ENCODE peak calls at places on chromosomes 6 and 20, in seven cellular contexts. One of them, this sample, is unnamed.
A peak's percentile ranks its signal among the peaks of the same experiment; 100 is the strongest.

GRCh38 chr6:53464942-53465460 is 79.9 kb downstream of the GCLC start:
- DNase-seq in lung: peak; percentile 89
- DNase-seq in kidney tubule cell: peak; percentile 51
- DNase-seq in MCF 10A: peak; percentile 95
- DNase-seq in activated CD8-positive, alpha-beta memory T cell treated with anti-CD3 and anti-CD28 coated beads, Interleukin-2, amount 50 U/mL, for 48 hours: no peak
- DNase-seq in Kasumi-1: no peak
- DNase-seq in AML-193: peak; percentile 43
- DNase-seq in this sample: peak; percentile 94

GRCh38 chr20:38485041-38485440 is 12.4 kb downstream of the RALGAPB start:
- DNase-seq in lung: no peak
- DNase-seq in kidney tubule cell: no peak
- DNase-seq in MCF 10A: no peak
- DNase-seq in activated CD8-positive, alpha-beta memory T cell treated with anti-CD3 and anti-CD28 coated beads, Interleukin-2, amount 50 U/mL, for 48 hours: no peak
- DNase-seq in Kasumi-1: no peak
- DNase-seq in AML-193: no peak
- DNase-seq in this sample: no peak

GRCh38 chr6:72425003-72425681 is 196.7 kb upstream of the KCNQ5 start:
- DNase-seq in lung: no peak
- DNase-seq in kidney tubule cell: no peak
- DNase-seq in MCF 10A: no peak
- DNase-seq in activated CD8-positive, alpha-beta memory T cell treated with anti-CD3 and anti-CD28 coated beads, Interleukin-2, amount 50 U/mL, for 48 hours: no peak
- DNase-seq in Kasumi-1: no peak
- DNase-seq in AML-193: no peak
- DNase-seq in this sample: no peak

GRCh38 chr6:87756858-87757257 is 54.8 kb upstream of the AKIRIN2 start:
- DNase-seq in lung: peak; percentile 48
- DNase-seq in kidney tubule cell: peak; percentile 71
- DNase-seq in MCF 10A: peak; percentile 73
- DNase-seq in activated CD8-positive, alpha-beta memory T cell treated with anti-CD3 and anti-CD28 coated beads, Interleukin-2, amount 50 U/mL, for 48 hours: peak; percentile 63
- DNase-seq in Kasumi-1: peak; percentile 95
- DNase-seq in AML-193: peak; percentile 100
- DNase-seq in this sample: no peak

GRCh38 chr6:160678744-160679401 is 14.8 kb upstream of the LPA start:
- DNase-seq in lung: no peak
- DNase-seq in kidney tubule cell: no peak
- DNase-seq in MCF 10A: no peak
- DNase-seq in activated CD8-positive, alpha-beta memory T cell treated with anti-CD3 and anti-CD28 coated beads, Interleukin-2, amount 50 U/mL, for 48 hours: no peak
- DNase-seq in Kasumi-1: no peak
- DNase-seq in AML-193: no peak
- DNase-seq in this sample: peak; percentile 69

GRCh38 chr6:138026342-138026741 is 80.9 kb downstream of the PERP start:
- DNase-seq in lung: no peak
- DNase-seq in kidney tubule cell: no peak
- DNase-seq in MCF 10A: no peak
- DNase-seq in activated CD8-positive, alpha-beta memory T cell treated with anti-CD3 and anti-CD28 coated beads, Interleukin-2, amount 50 U/mL, for 48 hours: no peak
- DNase-seq in Kasumi-1: no peak
- DNase-seq in AML-193: no peak
- DNase-seq in this sample: no peak

GRCh38 chr6:144335914-144336313 is 50.8 kb downstream of the UTRN start:
- DNase-seq in lung: no peak
- DNase-seq in kidney tubule cell: peak; percentile 61
- DNase-seq in MCF 10A: peak; percentile 46
- DNase-seq in activated CD8-positive, alpha-beta memory T cell treated with anti-CD3 and anti-CD28 coated beads, Interleukin-2, amount 50 U/mL, for 48 hours: no peak
- DNase-seq in Kasumi-1: no peak
- DNase-seq in AML-193: no peak
- DNase-seq in this sample: no peak

GRCh38 chr20:859661-860294 is 26.3 kb downstream of the FAM110A start:
- DNase-seq in lung: no peak
- DNase-seq in kidney tubule cell: peak; percentile 13
- DNase-seq in MCF 10A: peak; percentile 51
- DNase-seq in activated CD8-positive, alpha-beta memory T cell treated with anti-CD3 and anti-CD28 coated beads, Interleukin-2, amount 50 U/mL, for 48 hours: no peak
- DNase-seq in Kasumi-1: peak; percentile 26
- DNase-seq in AML-193: no peak
- DNase-seq in this sample: no peak

GRCh38 chr6:9173229-9173628 is 737.9 kb upstream of the SLC35B3 start:
- DNase-seq in lung: no peak
- DNase-seq in kidney tubule cell: no peak
- DNase-seq in MCF 10A: no peak
- DNase-seq in activated CD8-positive, alpha-beta memory T cell treated with anti-CD3 and anti-CD28 coated beads, Interleukin-2, amount 50 U/mL, for 48 hours: no peak
- DNase-seq in Kasumi-1: no peak
- DNase-seq in AML-193: no peak
- DNase-seq in this sample: no peak

GRCh38 chr20:33689493-33689892 is 3.3 kb upstream of the E2F1 start:
- DNase-seq in lung: no peak
- DNase-seq in kidney tubule cell: no peak
- DNase-seq in MCF 10A: no peak
- DNase-seq in activated CD8-positive, alpha-beta memory T cell treated with anti-CD3 and anti-CD28 coated beads, Interleukin-2, amount 50 U/mL, for 48 hours: no peak
- DNase-seq in Kasumi-1: no peak
- DNase-seq in AML-193: no peak
- DNase-seq in this sample: no peak

GRCh38 chr6:129936329-129937165 is 75.4 kb upstream of the TMEM244 start:
- DNase-seq in lung: no peak
- DNase-seq in kidney tubule cell: peak; percentile 69
- DNase-seq in MCF 10A: peak; percentile 90
- DNase-seq in activated CD8-positive, alpha-beta memory T cell treated with anti-CD3 and anti-CD28 coated beads, Interleukin-2, amount 50 U/mL, for 48 hours: no peak
- DNase-seq in Kasumi-1: peak; percentile 65
- DNase-seq in AML-193: peak; percentile 73
- DNase-seq in this sample: peak; percentile 49

This sample was measured in left lobe of liver.